ENCODE peak calls at places on chromosomes 5 and 9, in ten cellular contexts. Q is right cardiac atrium; P is aorta; Y is iPS DF 6.9; B is endodermal cell; J is CD8-positive, alpha-beta memory T cell; V is esophagus muscularis mucosa; D is neuronal stem cell; G is upper lobe of right lung; S is lung. M is an unnamed sample.
A peak's percentile ranks its signal among the peaks of the same experiment; 100 is the strongest.

GRCh38 chr5:119655081-119655480 is 25.7 kb downstream of the FAM170A start:
- DNase-seq in Q (no peak), D (no peak), V (no peak), P (no peak), B (no peak), S (no peak), J (no peak), G (no peak), Y (no peak), M (no peak)

GRCh38 chr5:157511656-157512644 is 51.9 kb downstream of the NIPAL4 start:
- DNase-seq in Y (no peak), D (no peak), S (peak; percentile 74), B (no peak), G (peak; percentile 76), P (peak; percentile 97), J (no peak), Q (peak; percentile 95), V (peak; percentile 98), M (peak; percentile 70)

GRCh38 chr9:114852050-114852594 is 46.3 kb upstream of the TNFSF15 start:
- DNase-seq in B (no peak), S (peak; percentile 55), G (no peak), V (peak; percentile 66), Y (no peak), D (no peak), P (no peak), Q (no peak), J (no peak), M (no peak)

GRCh38 chr5:103624748-103625147 is 62.2 kb upstream of the NUDT12 start:
- DNase-seq in G (no peak), Q (no peak), B (no peak), V (no peak), Y (no peak), S (no peak), J (no peak), P (no peak), D (no peak), M (no peak)

GRCh38 chr5:152560508-152561137 is 155.5 kb upstream of the NMUR2 start:
- DNase-seq in D (peak; percentile 73), G (peak; percentile 70), Q (peak; percentile 74), J (no peak), P (peak; percentile 85), V (no peak), S (peak; percentile 41), Y (peak; percentile 48), B (peak; percentile 91), M (peak; percentile 22)

GRCh38 chr9:131273146-131273545 is 3.2 kb downstream of the FAM78A start:
- DNase-seq in Y (no peak), P (no peak), J (no peak), Q (peak; percentile 85), D (no peak), S (no peak), V (no peak), B (no peak), G (no peak), M (peak; percentile 76)

GRCh38 chr9:3138236-3139229 is 294.6 kb upstream of the PUM3 start:
- DNase-seq in S (no peak), J (no peak), Q (no peak), Y (no peak), P (no peak), G (no peak), B (no peak), V (no peak), D (no peak), M (no peak)

GRCh38 chr9:111566234-111566633 is 33.2 kb downstream of the PTGR1 start:
- DNase-seq in G (no peak), V (no peak), J (no peak), D (no peak), Y (no peak), Q (peak; percentile 64), S (no peak), P (no peak), B (no peak), M (no peak)

GRCh38 chr5:108762660-108763059 is 15.0 kb downstream of the FER start:
- DNase-seq in V (no peak), J (no peak), Y (no peak), G (no peak), S (no peak), B (no peak), Q (no peak), P (no peak), D (no peak), M (no peak)

GRCh38 chr5:98518754-98519153 is 254.7 kb upstream of the RGMB start:
- DNase-seq in Q (no peak), D (no peak), S (no peak), G (no peak), Y (no peak), B (no peak), J (no peak), P (no peak), V (no peak), M (no peak)

GRCh38 chr9:87556821-87557220 is 59.2 kb downstream of the DAPK1 start:
- DNase-seq in P (no peak), G (no peak), B (peak; percentile 31), Q (peak; percentile 62), S (no peak), Y (no peak), J (no peak), D (no peak), V (peak; percentile 92), M (no peak)

GRCh38 chr9:123807241-123807640 is 122.7 kb downstream of the DENND1A start:
- DNase-seq in D (no peak), P (no peak), B (no peak), Q (no peak), J (no peak), G (no peak), Y (no peak), S (no peak), V (no peak), M (no peak)

GRCh38 chr9:95506692-95507455 is 9.9 kb downstream of the PTCH1 start:
- DNase-seq in S (no peak), Y (no peak), B (peak; percentile 86), P (peak; percentile 82), D (no peak), Q (peak; percentile 77), V (no peak), G (peak; percentile 73), J (peak; percentile 57), M (peak; percentile 64)

DNA sequence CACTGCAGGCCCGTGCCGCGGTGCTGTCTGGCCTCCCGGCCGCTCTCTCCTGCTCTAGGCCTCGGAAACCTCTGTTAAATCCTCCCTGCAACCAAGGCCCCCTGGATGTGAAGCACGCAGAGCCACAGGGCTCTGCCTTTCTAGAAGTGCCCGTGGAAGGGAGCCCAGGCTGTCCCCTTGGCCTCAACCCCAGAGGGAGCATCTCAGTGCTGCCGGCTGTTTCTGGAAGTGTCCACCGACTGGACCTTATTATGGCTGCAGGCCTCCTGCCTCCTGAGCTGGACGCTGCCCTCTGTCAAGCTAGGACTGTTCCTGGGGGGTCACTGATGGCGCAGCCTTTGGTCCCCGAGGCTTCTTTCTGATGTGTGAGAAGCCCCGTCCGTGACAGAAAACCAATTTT is 40.4 kb upstream of the PHYKPL start:
- DNase-seq in Y (no peak), V (no peak), B (no peak), J (no peak), G (no peak), D (no peak), S (no peak), P (no peak), Q (peak; percentile 30), M (no peak)
- H3K27me3 ChIP-seq in Y (no peaks in the 10 kb centered on the region), V (peaks cover 25% of the 10 kb centered on the region), B (no peaks in the 10 kb centered on the region), J (no peaks in the 10 kb centered on the region), G (no peaks in the 10 kb centered on the region), D (no peaks in the 10 kb centered on the region), S (no peaks in the 10 kb centered on the region), P (no peaks in the 10 kb centered on the region), Q (no peaks in the 10 kb centered on the region), M (no peaks in the 10 kb centered on the region)

DNA sequence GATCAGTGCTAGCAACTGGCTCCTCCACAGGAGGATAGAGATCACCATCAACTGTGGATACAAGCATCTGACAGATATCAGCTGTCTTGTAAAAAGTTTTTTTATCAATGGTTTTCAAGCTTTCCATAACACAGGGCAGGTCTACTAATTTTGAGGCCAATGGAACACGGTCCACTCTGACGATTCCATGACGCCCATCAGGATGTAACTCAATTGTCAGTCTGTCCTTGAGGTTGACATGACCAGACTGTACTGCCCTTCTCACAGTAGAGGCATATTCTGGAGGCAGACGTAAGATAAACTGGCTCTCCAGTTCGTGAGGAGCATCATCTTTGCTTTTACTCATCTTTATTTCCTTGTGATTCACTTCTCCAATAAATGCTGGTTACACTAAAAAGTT is 885 bp downstream of the TAF7 start:
- DNase-seq in V (no peak), Q (no peak), B (no peak), S (no peak), J (no peak), P (no peak), Y (no peak), D (no peak), G (no peak), M (no peak)
- H3K9me3 ChIP-seq in V (peaks cover 23% of the 10 kb centered on the region), Q (peaks cover 8% of the 10 kb centered on the region), B (peaks cover 68% of the 10 kb centered on the region), S (peaks cover 34% of the 10 kb centered on the region), J (peaks cover 53% of the 10 kb centered on the region), P (peaks cover 8% of the 10 kb centered on the region), Y (no peaks in the 10 kb centered on the region), D (peaks cover 57% of the 10 kb centered on the region), G (peaks cover 56% of the 10 kb centered on the region), M (peaks cover 14% of the 10 kb centered on the region)

DNA sequence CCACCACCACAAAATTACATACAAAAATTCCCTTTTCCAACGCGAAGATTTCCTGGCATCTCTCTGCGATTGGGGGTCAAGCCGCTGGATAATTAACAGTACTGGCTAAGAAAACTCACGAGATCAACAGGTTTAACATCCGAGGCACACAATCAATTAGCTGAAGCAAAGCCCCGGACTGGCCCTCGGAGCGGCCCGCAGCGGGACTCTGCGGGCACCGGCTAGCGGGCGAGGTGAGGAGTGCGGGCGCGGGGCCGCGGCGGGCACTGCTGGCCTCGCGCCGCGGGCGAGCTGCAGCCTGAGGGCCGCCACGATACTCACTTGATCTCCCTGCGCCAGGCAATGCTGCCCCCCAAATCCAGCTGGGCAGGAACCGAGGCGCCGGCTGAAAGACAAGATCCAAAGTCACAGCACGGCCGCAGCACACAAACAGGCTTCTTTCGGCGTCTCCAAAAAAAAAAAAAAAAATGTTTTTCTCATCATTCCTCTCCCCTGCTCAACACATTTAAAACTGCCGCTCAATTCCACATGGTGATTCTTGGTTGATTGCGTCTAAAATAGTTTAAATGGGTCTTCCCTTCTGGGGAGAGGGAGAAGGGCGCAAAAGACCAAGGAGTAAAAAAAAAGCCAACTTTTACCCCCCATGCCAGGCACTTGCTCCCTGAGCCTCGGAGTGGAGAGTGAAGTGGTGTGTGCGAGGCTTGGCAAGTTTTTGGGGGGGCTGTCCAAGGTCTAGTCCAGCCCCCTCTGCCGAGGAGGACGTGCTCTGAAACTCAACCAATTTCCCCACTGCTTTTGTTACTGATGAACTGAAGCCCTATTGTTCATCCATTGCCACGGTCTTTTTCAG is 210.1 kb downstream of the MEF2C start:
- DNase-seq in Y (no peak), G (no peak), D (no peak), J (no peak), Q (no peak), B (peak; percentile 91), S (no peak), P (no peak), V (no peak), M (peak; percentile 86)
- H3K27me3 ChIP-seq in Y (peaks cover 32% of the 10 kb centered on the region), G (peaks cover 99% of the 10 kb centered on the region), D (peaks cover 77% of the 10 kb centered on the region), J (peaks cover 66% of the 10 kb centered on the region), Q (peaks cover 7% of the 10 kb centered on the region), B (peaks cover 100% of the 10 kb centered on the region), S (peaks cover 24% of the 10 kb centered on the region), P (peaks cover 3% of the 10 kb centered on the region), V (peaks cover 98% of the 10 kb centered on the region), M (no peaks in the 10 kb centered on the region)

DNA sequence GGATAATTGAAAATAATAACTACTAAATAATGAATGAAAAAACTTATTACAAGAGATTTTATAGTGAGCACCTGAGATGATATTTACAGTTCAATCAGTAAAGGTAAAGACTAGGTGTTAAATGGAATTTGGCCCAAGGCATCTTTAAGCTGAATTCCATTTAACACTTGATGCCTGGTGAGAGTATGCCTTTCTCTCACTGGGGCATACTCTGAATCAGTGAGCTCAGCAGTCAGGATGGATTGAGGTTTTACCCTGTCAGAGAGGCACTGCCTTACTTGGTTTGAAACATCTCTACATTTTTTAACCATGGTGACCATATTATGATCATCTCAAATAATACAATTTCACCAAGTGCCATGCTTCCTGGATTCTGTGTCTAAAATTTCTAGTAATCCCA is 1416.3 kb downstream of the MAT2B start:
- DNase-seq in B (no peak), Q (no peak), J (no peak), V (no peak), P (no peak), S (no peak), D (no peak), Y (no peak), G (no peak), M (no peak)
- H3K9me3 ChIP-seq in B (peaks cover 36% of the 10 kb centered on the region), Q (no peaks in the 10 kb centered on the region), J (no peaks in the 10 kb centered on the region), V (no peaks in the 10 kb centered on the region), P (no peaks in the 10 kb centered on the region), S (peaks cover 8% of the 10 kb centered on the region), D (no peaks in the 10 kb centered on the region), Y (no peaks in the 10 kb centered on the region), G (peaks cover 13% of the 10 kb centered on the region), M (no peaks in the 10 kb centered on the region)